ENCODE peak calls at places on chromosome 7, in eight cellular contexts. B is kidney epithelial cell, N is GM13977, S is fibroblast of pulmonary artery, E is left ventricle myocardium inferior, O is body of pancreas, M is choroid plexus epithelial cell, Z is breast epithelium. G is an unnamed sample.

GRCh38 chr7:116610210-116610609 is 61.8 kb upstream of the MET start:
- DNase-seq in Z (no peak), S (peak), M (peak), O (no peak), N (no peak), B (no peak), E (no peak), G (peak)

GRCh38 chr7:136803028-136803427 is 65.4 kb upstream of the CHRM2 start:
- DNase-seq in M (no peak), O (no peak), S (no peak), N (no peak), Z (no peak), E (no peak), B (no peak), G (no peak)

GRCh38 chr7:77702451-77703219 is 6.4 kb downstream of the RSBN1L start:
- DNase-seq in E (no peak), B (no peak), M (no peak), O (no peak), N (no peak), Z (no peak), S (no peak), G (no peak)

GRCh38 chr7:103380395-103381191 is 33.1 kb downstream of the PSMC2 start:
- DNase-seq in O (no peak), Z (no peak), S (peak), E (no peak), B (no peak), M (peak), N (no peak), G (no peak)

GRCh38 chr7:116249969-116250553 is 39.7 kb downstream of the TES start:
- DNase-seq in E (no peak), M (peak), B (no peak), S (peak), O (no peak), N (no peak), Z (no peak), G (peak)

GRCh38 chr7:74575083-74575803 is 82.3 kb upstream of the GTF2I start:
- DNase-seq in Z (peak), S (peak), M (peak), E (no peak), O (no peak), N (no peak), B (peak), G (peak)

GRCh38 chr7:46651561-46652088 is 730.6 kb upstream of the IGFBP3 start:
- DNase-seq in S (no peak), O (no peak), N (no peak), E (no peak), Z (no peak), M (no peak), B (peak), G (no peak)

GRCh38 chr7:131244259-131244852 is 83.3 kb upstream of the MKLN1 start:
- DNase-seq in S (peak), O (no peak), E (no peak), Z (no peak), B (peak), M (peak), N (no peak), G (peak)

GRCh38 chr7:106181658-106182265 is 69.7 kb upstream of the SYPL1 start:
- DNase-seq in B (no peak), N (no peak), O (no peak), M (no peak), Z (no peak), S (no peak), E (no peak), G (no peak)

GRCh38 chr7:144437370-144438191 is 34.1 kb upstream of the NOBOX start:
- DNase-seq in Z (peak), O (peak), E (no peak), M (peak), B (peak), N (peak), S (peak), G (peak)

GRCh38 chr7:19143930-19144574 is 1.2 kb downstream of the FERD3L start:
- DNase-seq in N (no peak), O (no peak), M (no peak), E (no peak), S (no peak), Z (no peak), B (no peak), G (no peak)

GRCh38 chr7:141695803-141696289 is 6.1 kb downstream of the DENND11 start:
- DNase-seq in S (no peak), O (peak), B (no peak), M (no peak), N (no peak), Z (no peak), E (no peak), G (no peak)

GRCh38 chr7:29987083-29987482 is 2.5 kb downstream of the SCRN1 start:
- DNase-seq in E (no peak), N (peak), O (no peak), B (peak), S (peak), Z (no peak), M (peak), G (peak)

GRCh38 chr7:15558747-15559146 is 3.1 kb downstream of the AGMO start:
- DNase-seq in B (peak), M (peak), Z (no peak), E (no peak), N (no peak), O (no peak), S (peak), G (peak)

GRCh38 chr7:70775570-70776156 is 356.3 kb upstream of the GALNT17 start:
- DNase-seq in B (no peak), M (peak), E (no peak), S (peak), Z (no peak), N (no peak), O (no peak), G (peak)

GRCh38 chr7:91656486-91657237 is 223.8 kb downstream of the MTERF1 start:
- DNase-seq in N (no peak), E (no peak), B (no peak), M (no peak), O (no peak), S (peak), Z (no peak), G (peak)

GRCh38 chr7:91556239-91556638 is 292.0 kb downstream of the FZD1 start:
- DNase-seq in Z (no peak), S (no peak), O (no peak), N (no peak), E (no peak), B (no peak), M (no peak), G (no peak)

GRCh38 chr7:108824840-108825540 is 255.3 kb downstream of the DNAJB9 start:
- DNase-seq in E (no peak), S (peak), N (no peak), Z (no peak), B (peak), M (peak), O (no peak), G (peak)

GRCh38 chr7:45035909-45036308 is 35.9 kb downstream of the CCM2 start:
- DNase-seq in Z (no peak), O (no peak), E (no peak), N (no peak), S (no peak), M (no peak), B (no peak), G (no peak)

GRCh38 chr7:75042299-75042698 is 31.3 kb downstream of the RCC1L start:
- DNase-seq in E (no peak), S (no peak), O (peak), Z (peak), N (no peak), M (no peak), B (no peak), G (no peak)

GRCh38 chr7:17301491-17302101 is 3.1 kb downstream of the AHR start:
- DNase-seq in Z (no peak), E (no peak), B (no peak), O (peak), N (no peak), S (peak), M (peak), G (peak)

GRCh38 chr7:94245500-94245899 is 149.2 kb upstream of the COL1A2 start:
- DNase-seq in B (no peak), O (no peak), E (no peak), Z (no peak), S (no peak), N (no peak), M (no peak), G (no peak)

GRCh38 chr7:64882341-64883112 is 20.5 kb upstream of the ZNF273 start:
- DNase-seq in Z (peak), S (peak), N (peak), E (peak), B (no peak), M (peak), O (peak), G (no peak)

GRCh38 chr7:91835191-91836064 is 45.1 kb downstream of the MTERF1 start:
- DNase-seq in O (no peak), S (no peak), B (no peak), N (no peak), E (no peak), Z (no peak), M (peak), G (peak)

GRCh38 chr7:140680886-140681285 is 8.1 kb downstream of the ADCK2 start:
- DNase-seq in O (no peak), M (no peak), N (no peak), Z (no peak), S (no peak), B (no peak), E (no peak), G (no peak)

GRCh38 chr7:101725911-101726310 is 91.5 kb upstream of the CUX1 start:
- DNase-seq in E (no peak), B (no peak), S (no peak), Z (no peak), M (no peak), N (no peak), O (no peak), G (no peak)

GRCh38 chr7:99558306-99559275 is at the start of gene ZNF655:
- DNase-seq in E (peak), N (peak), S (peak), O (peak), B (peak), M (peak), Z (peak), G (peak)

GRCh38 chr7:115008465-115009114 is 86.7 kb downstream of the MDFIC start:
- DNase-seq in B (no peak), Z (peak), M (peak), N (no peak), E (peak), S (peak), O (peak), G (peak)

GRCh38 chr7:137417464-137417863 is 73.9 kb upstream of the PTN start:
- DNase-seq in N (no peak), M (no peak), S (no peak), Z (no peak), E (no peak), B (no peak), O (no peak), G (no peak)

GRCh38 chr7:11163220-11163619 is 189.5 kb downstream of the PHF14 start:
- DNase-seq in O (no peak), N (no peak), E (no peak), Z (no peak), B (no peak), S (no peak), M (no peak), G (no peak)
- TF ChIP-seq CTCF in O (no peak), N (no peak), E (no peak), Z (no peak), B (no peak), S (no peak), M (no peak), G (no peak)

GRCh38 chr7:2711895-2712675 is 24.1 kb downstream of the AMZ1 start:
- DNase-seq in M (no peak), S (no peak), N (no peak), Z (no peak), E (no peak), O (no peak), B (no peak), G (no peak)

GRCh38 chr7:2713978-2714377 is 26.0 kb downstream of the AMZ1 start:
- DNase-seq in S (no peak), E (no peak), M (no peak), Z (no peak), N (no peak), O (no peak), B (no peak), G (no peak)

GRCh38 chr7:2715341-2716231 is 27.6 kb downstream of the AMZ1 start:
- DNase-seq in E (no peak), B (no peak), Z (no peak), N (peak), S (no peak), M (peak), O (no peak), G (no peak)

GRCh38 chr7:2714636-2715035 is 26.6 kb downstream of the AMZ1 start:
- DNase-seq in O (no peak), M (no peak), Z (no peak), B (no peak), N (no peak), E (no peak), S (no peak), G (no peak)

GRCh38 chr7:2713370-2713769 is 25.4 kb downstream of the AMZ1 start:
- DNase-seq in O (no peak), S (no peak), E (peak), Z (no peak), N (no peak), M (peak), B (no peak), G (no peak)
- TF ChIP-seq CTCF in O (no peak), S (no peak), E (peak), Z (no peak), N (no peak), M (peak), B (no peak), G (no peak)

DNA sequence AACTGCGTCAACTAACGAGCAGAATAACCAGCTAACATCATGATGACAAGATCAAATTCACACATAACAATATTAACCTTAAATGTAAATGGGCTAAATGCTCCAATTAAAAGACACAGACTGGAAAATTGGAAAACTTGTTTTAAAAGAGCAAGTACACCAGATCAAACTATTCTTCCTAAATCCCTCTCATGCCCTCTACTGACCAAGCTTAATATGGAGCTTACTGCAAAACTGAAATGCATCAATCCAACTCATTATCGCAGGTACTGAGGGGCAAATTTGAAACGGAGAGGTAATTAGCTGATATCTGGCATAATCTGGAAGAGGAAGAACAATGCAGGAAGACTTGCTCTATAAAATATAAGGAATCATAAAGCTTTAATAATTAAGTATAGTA is 1223.8 kb downstream of the NXPH1 start:
- DNase-seq in Z (no peak), E (no peak), N (no peak), B (no peak), M (no peak), S (no peak), O (no peak), G (peak)
- TF ChIP-seq CTCF in Z (no peak), E (no peak), N (no peak), B (peak), M (no peak), S (no peak), O (no peak), G (peak)

GRCh38 chr7:80054356-80054755 is 80.3 kb upstream of the GNAI1 start:
- DNase-seq in Z (no peak), B (no peak), O (no peak), M (peak), S (peak), N (no peak), E (no peak), G (no peak)

GRCh38 chr7:80063855-80064254 is 70.8 kb upstream of the GNAI1 start:
- DNase-seq in M (no peak), S (no peak), Z (no peak), E (no peak), B (no peak), N (no peak), O (no peak), G (no peak)

GRCh38 chr7:80057503-80057902 is 77.1 kb upstream of the GNAI1 start:
- DNase-seq in Z (no peak), N (no peak), B (no peak), M (no peak), O (no peak), S (no peak), E (no peak), G (no peak)

DNA sequence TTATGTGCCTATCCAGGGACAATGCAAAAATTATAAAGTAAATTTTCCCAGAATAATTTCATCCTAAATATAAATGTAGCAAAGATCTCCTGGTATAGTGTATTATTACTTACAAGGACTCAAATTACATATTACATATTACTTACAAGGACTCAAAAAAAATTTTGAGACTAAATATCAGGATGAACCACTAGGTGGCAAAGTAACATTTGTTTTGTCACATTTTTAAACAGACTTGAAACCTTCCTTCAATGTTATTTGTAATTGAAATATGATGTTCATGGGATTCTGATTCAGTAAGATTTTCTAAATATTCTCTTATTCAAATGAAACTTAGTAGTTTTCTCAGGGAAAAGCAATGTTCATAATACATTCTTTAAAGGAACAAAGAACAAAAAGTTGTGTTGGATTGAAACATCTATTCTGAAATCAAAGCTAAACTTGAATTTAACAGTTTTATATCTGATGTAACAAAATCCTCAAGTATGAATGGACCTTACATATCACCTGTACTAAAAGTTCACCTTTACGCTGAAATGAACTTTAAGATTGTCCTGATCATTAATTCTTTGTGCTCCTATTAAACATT is 74.3 kb upstream of the GNAI1 start:
- DNase-seq in S (peak), B (no peak), Z (no peak), M (peak), O (no peak), E (no peak), N (peak), G (peak)
- TF ChIP-seq CTCF in S (peak), B (peak), Z (peak), M (peak), O (peak), E (peak), N (peak), G (peak)

G was measured in astrocyte of the spinal cord.